ENCODE peak calls at places on chromosomes 16 and 17, in six cellular contexts. O, Z, C, L, F and H are unnamed samples.

GRCh38 chr17:72117748-72118587 is 2.9 kb upstream of the SOX9 start:
- DNase-seq in Z (no peak), F (no peak), C (no peak), L (peak), O (no peak), H (no peak)

GRCh38 chr17:41171881-41172280 is 3.9 kb upstream of the KRTAP4-3 start:
- DNase-seq in O (no peak), C (no peak), L (no peak), Z (no peak), F (no peak), H (no peak)

GRCh38 chr17:77419547-77420475 is 279.0 kb downstream of the SEC14L1 start:
- DNase-seq in L (peak), F (no peak), Z (no peak), C (no peak), O (no peak), H (no peak)

GRCh38 chr17:34051046-34051445 is 204.0 kb upstream of the CCL2 start:
- DNase-seq in O (no peak), C (no peak), Z (no peak), L (no peak), F (no peak), H (no peak)

GRCh38 chr17:31581491-31581890 is 190.0 kb downstream of the RAB11FIP4 start:
- DNase-seq in C (no peak), L (peak), F (no peak), O (no peak), Z (no peak), H (no peak)

GRCh38 chr16:19380316-19380715 is 37.4 kb upstream of the TMC5 start:
- DNase-seq in Z (no peak), C (no peak), O (no peak), L (no peak), F (no peak), H (no peak)

GRCh38 chr17:419073-419735 is 66.6 kb upstream of the RPH3AL start:
- DNase-seq in C (no peak), F (no peak), L (no peak), Z (peak), O (no peak), H (no peak)

GRCh38 chr17:21513012-21513570 is 136.9 kb downstream of the KCNJ12 start:
- DNase-seq in C (peak), F (peak), Z (peak), L (peak), O (peak), H (no peak)